ENCODE peak calls at places on chromosome 18, in nine cellular contexts. S is transverse colon; Y is GM03348; X is T47D; L is H9; R is cerebellum; Z is hippocampal formation; D is activated CD4-positive, alpha-beta T cell treated with anti-CD3 and anti-CD28 coated beads, Interleukin-2, amount 10 ng/mL, durations not matched to agents 7 days and 5 days; C is HuH-7. P is an unnamed sample.

GRCh38 chr18:5237083-5237722 is 40.1 kb upstream of the AKAIN1 start:
- DNase-seq in S (no peak), Y (peak; percentile 60), X (no peak), L (no peak), R (peak; percentile 44), Z (peak; percentile 70), D (no peak), C (peak; percentile 26), P (peak; percentile 34)

GRCh38 chr18:60120231-60120630 is 220.4 kb downstream of the PMAIP1 start:
- DNase-seq in S (no peak), Y (no peak), X (no peak), L (no peak), R (no peak), Z (no peak), D (no peak), C (no peak), P (no peak)

GRCh38 chr18:51273435-51273834 is 76.0 kb upstream of the MEX3C start:
- DNase-seq in S (no peak), Y (no peak), X (no peak), L (no peak), R (no peak), Z (no peak), D (no peak), C (no peak), P (no peak)

GRCh38 chr18:8659609-8660242 is 45.6 kb upstream of the MTCL1 start:
- DNase-seq in S (no peak), Y (no peak), X (no peak), L (peak; percentile 44), R (no peak), Z (no peak), D (no peak), C (no peak), P (no peak)

GRCh38 chr18:3411854-3412268 is 38.1 kb upstream of the TGIF1 start:
- DNase-seq in S (peak; percentile 49), Y (peak; percentile 89), X (no peak), L (peak; percentile 45), R (no peak), Z (no peak), D (peak; percentile 7), C (no peak), P (peak; percentile 14)

GRCh38 chr18:49041677-49042570 is 91.2 kb upstream of the SMAD7 start:
- DNase-seq in S (peak; percentile 67), Y (peak; percentile 65), X (peak; percentile 67), L (peak; percentile 65), R (peak; percentile 57), Z (no peak), D (peak; percentile 71), C (no peak), P (no peak)

GRCh38 chr18:49168970-49169619 is 218.3 kb upstream of the SMAD7 start:
- DNase-seq in S (peak; percentile 31), Y (no peak), X (peak; percentile 56), L (no peak), R (no peak), Z (no peak), D (peak; percentile 8), C (no peak), P (no peak)

GRCh38 chr18:5424903-5425302 is 118.9 kb downstream of the EPB41L3 start:
- DNase-seq in S (no peak), Y (peak; percentile 28), X (peak; percentile 45), L (no peak), R (peak; percentile 31), Z (no peak), D (peak; percentile 48), C (no peak), P (no peak)

GRCh38 chr18:54127759-54128378 is 96.6 kb downstream of the MBD2 start:
- DNase-seq in S (no peak), Y (peak; percentile 71), X (peak; percentile 54), L (peak; percentile 68), R (peak; percentile 6), Z (peak; percentile 19), D (peak; percentile 16), C (peak; percentile 20), P (no peak)

GRCh38 chr18:12946549-12947354 is 1.1 kb upstream of the SEH1L start:
- DNase-seq in S (peak; percentile 47), Y (peak; percentile 79), X (peak; percentile 24), L (peak; percentile 62), R (no peak), Z (no peak), D (no peak), C (peak; percentile 64), P (no peak)

GRCh38 chr18:26656944-26657536 is 108.7 kb upstream of the KCTD1 start:
- DNase-seq in S (peak; percentile 71), Y (peak; percentile 93), X (peak; percentile 62), L (peak; percentile 55), R (peak; percentile 78), Z (peak; percentile 73), D (no peak), C (peak; percentile 47), P (no peak)

GRCh38 chr18:14962626-14963025 is 214.7 kb downstream of the ANKRD30B start:
- DNase-seq in S (no peak), Y (no peak), X (no peak), L (no peak), R (no peak), Z (no peak), D (no peak), C (no peak), P (no peak)

GRCh38 chr18:2310824-2311349 is 260.4 kb downstream of the METTL4 start:
- DNase-seq in S (no peak), Y (no peak), X (no peak), L (no peak), R (no peak), Z (no peak), D (no peak), C (no peak), P (no peak)

GRCh38 chr18:35084494-35085449 is 43.6 kb downstream of the MAPRE2 start:
- DNase-seq in S (no peak), Y (no peak), X (no peak), L (no peak), R (no peak), Z (no peak), D (no peak), C (peak; percentile 10), P (no peak)

GRCh38 chr18:54774423-54774822 is 53.9 kb upstream of the RAB27B start:
- DNase-seq in S (no peak), Y (peak; percentile 42), X (no peak), L (no peak), R (no peak), Z (no peak), D (no peak), C (no peak), P (no peak)

GRCh38 chr18:1018211-1018651 is 113.6 kb downstream of the ADCYAP1 start:
- DNase-seq in S (no peak), Y (peak; percentile 26), X (no peak), L (no peak), R (no peak), Z (no peak), D (no peak), C (no peak), P (no peak)

GRCh38 chr18:78859686-78860085 is 119.9 kb upstream of the SALL3 start:
- DNase-seq in S (no peak), Y (no peak), X (no peak), L (no peak), R (no peak), Z (no peak), D (no peak), C (no peak), P (no peak)

GRCh38 chr18:35029103-35029502 is 12.1 kb upstream of the MAPRE2 start:
- DNase-seq in S (no peak), Y (peak; percentile 67), X (no peak), L (no peak), R (no peak), Z (no peak), D (no peak), C (no peak), P (no peak)

GRCh38 chr18:31954349-31954748 is 11.4 kb upstream of the TRAPPC8 start:
- DNase-seq in S (peak; percentile 49), Y (no peak), X (no peak), L (no peak), R (no peak), Z (no peak), D (no peak), C (no peak), P (no peak)

GRCh38 chr18:49849331-49850217 is 36.2 kb upstream of the ACAA2 start:
- DNase-seq in S (peak; percentile 93), Y (peak; percentile 73), X (no peak), L (peak; percentile 88), R (peak; percentile 68), Z (no peak), D (no peak), C (no peak), P (peak; percentile 48)

GRCh38 chr18:48968412-48969215 is 17.8 kb upstream of the SMAD7 start:
- DNase-seq in S (no peak), Y (no peak), X (no peak), L (peak; percentile 61), R (no peak), Z (no peak), D (no peak), C (no peak), P (no peak)

GRCh38 chr18:23523429-23524212 is 20.3 kb downstream of the RMC1 start:
- DNase-seq in S (no peak), Y (peak; percentile 60), X (no peak), L (no peak), R (no peak), Z (no peak), D (no peak), C (no peak), P (no peak)

GRCh38 chr18:64037812-64038414 is 68.0 kb downstream of the SERPINB8 start:
- DNase-seq in S (no peak), Y (peak; percentile 43), X (peak; percentile 31), L (no peak), R (peak; percentile 24), Z (no peak), D (no peak), C (peak; percentile 63), P (no peak)

GRCh38 chr18:7878265-7879173 is 311.4 kb downstream of the PTPRM start:
- DNase-seq in S (no peak), Y (no peak), X (no peak), L (no peak), R (no peak), Z (no peak), D (no peak), C (no peak), P (no peak)

GRCh38 chr18:10453885-10454772 is at the start of gene APCDD1:
- DNase-seq in S (peak; percentile 45), Y (no peak), X (peak; percentile 4), L (peak; percentile 85), R (peak; percentile 57), Z (peak; percentile 78), D (no peak), C (peak; percentile 55), P (peak; percentile 94)

GRCh38 chr18:78196280-78196679 is 783.3 kb upstream of the SALL3 start:
- DNase-seq in S (no peak), Y (no peak), X (no peak), L (no peak), R (no peak), Z (no peak), D (no peak), C (no peak), P (no peak)

GRCh38 chr18:5600376-5601071 is 56.7 kb upstream of the EPB41L3 start:
- DNase-seq in S (no peak), Y (peak; percentile 39), X (peak; percentile 10), L (no peak), R (peak; percentile 43), Z (no peak), D (no peak), C (no peak), P (no peak)

GRCh38 chr18:26908906-26909305 is 43.4 kb upstream of the AQP4 start:
- DNase-seq in S (no peak), Y (no peak), X (no peak), L (no peak), R (peak; percentile 2), Z (no peak), D (no peak), C (no peak), P (no peak)

GRCh38 chr18:74412106-74412880 is 44.8 kb downstream of the DIPK1C start:
- DNase-seq in S (no peak), Y (no peak), X (no peak), L (no peak), R (peak; percentile 13), Z (peak; percentile 80), D (no peak), C (no peak), P (peak; percentile 58)

GRCh38 chr18:26051845-26052244 is 38.6 kb downstream of the SS18 start:
- DNase-seq in S (no peak), Y (no peak), X (no peak), L (no peak), R (peak; percentile 14), Z (no peak), D (no peak), C (no peak), P (no peak)

GRCh38 chr18:34364699-34365098 is 140.0 kb upstream of the NOL4 start:
- DNase-seq in S (no peak), Y (no peak), X (no peak), L (no peak), R (no peak), Z (no peak), D (no peak), C (no peak), P (no peak)